ENCODE peak calls at places on chromosomes 12 and 14, in five cellular contexts. X, Y, I, F and K are unnamed samples.

GRCh38 chr12:76588881-76589565 is 29.5 kb upstream of the OSBPL8 start:
- DNase-seq in X (no peak), I (no peak), Y (no peak), F (no peak), K (no peak)

GRCh38 chr12:107337354-107338095 is 244.2 kb upstream of the CRY1 start:
- DNase-seq in F (no peak), Y (no peak), I (no peak), X (no peak), K (no peak)

GRCh38 chr12:34212651-34213050 is 190.4 kb downstream of the ALG10 start:
- DNase-seq in Y (no peak), F (no peak), I (no peak), X (no peak), K (no peak)

GRCh38 chr14:96363751-96364336 is 518 bp downstream of the GSKIP start:
- DNase-seq in I (peak; percentile 6), Y (peak; percentile 66), X (peak; percentile 77), F (peak; percentile 49), K (peak; percentile 75)

GRCh38 chr14:84108746-84109457 is 1421.0 kb upstream of the FLRT2 start:
- DNase-seq in Y (no peak), X (no peak), F (no peak), I (no peak), K (no peak)

GRCh38 chr12:14931359-14931758 is 7.0 kb downstream of the ERP27 start:
- DNase-seq in X (no peak), Y (no peak), I (no peak), F (no peak), K (no peak)

GRCh38 chr12:12562016-12562483 is 613 bp downstream of the DUSP16 start:
- DNase-seq in F (peak; percentile 51), Y (no peak), I (peak; percentile 2), X (peak; percentile 81), K (no peak)

GRCh38 chr14:69005432-69006148 is 26.5 kb upstream of the ACTN1 start:
- DNase-seq in I (no peak), Y (no peak), F (peak; percentile 84), X (peak; percentile 85), K (peak; percentile 20)

GRCh38 chr14:60116181-60116580 is 24.5 kb downstream of the PCNX4 start:
- DNase-seq in Y (no peak), F (no peak), X (no peak), I (no peak), K (no peak)

GRCh38 chr12:67517181-67517887 is 131.2 kb upstream of the DYRK2 start:
- DNase-seq in F (peak; percentile 47), Y (no peak), I (no peak), X (no peak), K (no peak)

GRCh38 chr12:77795699-77796098 is 35.0 kb upstream of the NAV3 start:
- DNase-seq in Y (no peak), X (no peak), I (no peak), F (no peak), K (no peak)

GRCh38 chr14:93688239-93688666 is 100.0 kb downstream of the PRIMA1 start:
- DNase-seq in X (peak; percentile 96), F (no peak), Y (no peak), I (no peak), K (no peak)

GRCh38 chr12:71684081-71684480 is 1.8 kb upstream of the TMEM19 start:
- DNase-seq in X (peak; percentile 16), Y (no peak), F (no peak), I (no peak), K (no peak)

GRCh38 chr12:105523164-105524057 is 192.9 kb downstream of the C12orf75 start:
- DNase-seq in F (peak; percentile 35), X (no peak), Y (no peak), I (no peak), K (no peak)

GRCh38 chr12:52920937-52921336 is 16.1 kb upstream of the KRT8 start:
- DNase-seq in Y (no peak), I (no peak), F (no peak), X (peak; percentile 96), K (no peak)

GRCh38 chr14:23114669-23115491 is 4.2 kb downstream of the CEBPE start:
- DNase-seq in I (no peak), X (no peak), F (peak; percentile 78), Y (no peak), K (no peak)

GRCh38 chr14:64828096-64828495 is 51.6 kb downstream of the SPTB start:
- DNase-seq in Y (no peak), F (no peak), X (no peak), I (no peak), K (no peak)

GRCh38 chr12:42010715-42011114 is 134.0 kb downstream of the GXYLT1 start:
- DNase-seq in F (no peak), Y (no peak), I (no peak), X (no peak), K (no peak)

GRCh38 chr12:113700943-113701342 is 229.3 kb upstream of the LHX5 start:
- DNase-seq in X (peak; percentile 89), F (peak; percentile 67), Y (no peak), I (no peak), K (no peak)

GRCh38 chr12:45324391-45324790 is 108.5 kb downstream of the ANO6 start:
- DNase-seq in I (no peak), X (no peak), Y (no peak), F (no peak), K (no peak)

GRCh38 chr12:32125455-32126084 is 18.9 kb downstream of the BICD1 start:
- DNase-seq in F (no peak), X (no peak), I (no peak), Y (no peak), K (no peak)

GRCh38 chr12:7143564-7143963 is 13.4 kb downstream of the CLSTN3 start:
- DNase-seq in I (no peak), Y (peak; percentile 49), F (no peak), X (no peak), K (no peak)

GRCh38 chr12:93813972-93814821 is 137.0 kb downstream of the CRADD start:
- DNase-seq in X (no peak), F (peak; percentile 70), I (no peak), Y (peak; percentile 89), K (peak; percentile 74)

GRCh38 chr14:38882533-38882932 is 220.5 kb downstream of the SEC23A start:
- DNase-seq in Y (no peak), F (no peak), X (no peak), I (no peak), K (no peak)

GRCh38 chr12:25320123-25321006 is 69.6 kb upstream of the KRAS start:
- DNase-seq in X (peak; percentile 49), Y (no peak), F (no peak), I (no peak), K (no peak)

GRCh38 chr14:104499784-104500496 is 79.6 kb upstream of the C14orf180 start:
- DNase-seq in I (no peak), F (peak; percentile 3), X (no peak), Y (peak; percentile 15), K (peak; percentile 34)

GRCh38 chr12:25433581-25434325 is 119.3 kb downstream of the LMNTD1 start:
- DNase-seq in F (no peak), X (peak; percentile 60), Y (no peak), I (no peak), K (no peak)

GRCh38 chr14:50726372-50727107 is 58.4 kb upstream of the SAV1 start:
- DNase-seq in Y (no peak), I (no peak), F (no peak), X (no peak), K (no peak)

GRCh38 chr12:123937707-123938600 is 34.7 kb downstream of the CCDC92 start:
- DNase-seq in F (no peak), I (no peak), X (no peak), Y (no peak), K (no peak)

GRCh38 chr12:12582895-12583303 is 20.2 kb upstream of the DUSP16 start:
- DNase-seq in Y (no peak), F (peak; percentile 40), I (no peak), X (no peak), K (no peak)

GRCh38 chr12:1528791-1529190 is 65.6 kb downstream of the FBXL14 start:
- DNase-seq in F (no peak), I (no peak), Y (no peak), X (no peak), K (no peak)

GRCh38 chr14:67517083-67517482 is 16.0 kb upstream of the PLEKHH1 start:
- DNase-seq in F (peak; percentile 51), X (peak; percentile 51), I (no peak), Y (peak; percentile 51), K (no peak)

GRCh38 chr14:55131782-55132181 is 2.7 kb downstream of the LGALS3 start:
- DNase-seq in Y (no peak), F (no peak), I (no peak), X (no peak), K (no peak)
- H3K4me3 ChIP-seq in Y (no peak overlapping the region), F (no peak overlapping the region), I (no peak overlapping the region), X (no peak overlapping the region), K (peak overlapping the region; percentile 69)

GRCh38 chr12:57203201-57203600 is 13.4 kb upstream of the NXPH4 start:
- DNase-seq in X (no peak), Y (no peak), F (no peak), I (no peak), K (no peak)
- H3K36me3 ChIP-seq in X (peaks cover 12% of the 10 kb centered on the region), Y (peaks cover 31% of the 10 kb centered on the region), F (peaks cover 96% of the 10 kb centered on the region), I (no peaks in the 10 kb centered on the region), K (no peaks in the 10 kb centered on the region)

DNA sequence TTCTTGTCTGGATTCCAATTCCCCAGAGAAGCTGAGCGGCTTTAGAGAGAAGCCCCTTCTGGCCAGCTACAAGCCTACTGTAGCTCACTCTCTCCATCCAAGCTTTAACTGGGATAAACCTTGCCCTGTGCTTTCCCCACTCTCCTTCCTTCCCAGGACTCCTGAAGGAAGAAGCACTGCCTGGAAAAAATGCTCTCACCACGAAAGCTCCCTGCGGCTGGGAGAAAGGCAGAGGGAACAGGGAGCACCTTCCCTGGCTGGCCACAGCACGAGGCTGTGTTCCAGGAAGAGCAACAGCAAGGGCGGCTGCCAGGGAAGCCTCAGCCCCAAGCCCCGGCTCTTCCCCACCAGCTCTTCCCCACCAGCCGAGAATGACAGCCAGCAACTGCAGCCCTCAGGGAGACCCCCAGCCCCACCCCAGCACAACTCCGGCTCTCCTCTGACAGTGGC is 40.8 kb upstream of the PNMA1 start:
- DNase-seq in I (no peak), X (no peak), Y (peak; percentile 60), F (no peak), K (peak; percentile 62)
- H3K4me3 ChIP-seq in I (peak overlapping the region; percentile 55), X (no peak overlapping the region), Y (no peak overlapping the region), F (no peak overlapping the region), K (peak overlapping the region; percentile 36)

GRCh38 chr12:18749381-18749957 is 11.6 kb downstream of the CAPZA3 start:
- DNase-seq in F (no peak), X (no peak), Y (no peak), I (no peak), K (no peak)

GRCh38 chr12:18752280-18752920 is 14.5 kb downstream of the CAPZA3 start:
- DNase-seq in F (peak; percentile 45), Y (no peak), I (no peak), X (peak; percentile 99), K (no peak)

GRCh38 chr12:18747960-18748359 is 10.0 kb downstream of the CAPZA3 start:
- DNase-seq in I (no peak), F (peak; percentile 29), Y (no peak), X (peak; percentile 94), K (no peak)

GRCh38 chr12:18751866-18752265 is 13.9 kb downstream of the CAPZA3 start:
- DNase-seq in F (no peak), Y (no peak), X (peak; percentile 22), I (no peak), K (no peak)

DNA sequence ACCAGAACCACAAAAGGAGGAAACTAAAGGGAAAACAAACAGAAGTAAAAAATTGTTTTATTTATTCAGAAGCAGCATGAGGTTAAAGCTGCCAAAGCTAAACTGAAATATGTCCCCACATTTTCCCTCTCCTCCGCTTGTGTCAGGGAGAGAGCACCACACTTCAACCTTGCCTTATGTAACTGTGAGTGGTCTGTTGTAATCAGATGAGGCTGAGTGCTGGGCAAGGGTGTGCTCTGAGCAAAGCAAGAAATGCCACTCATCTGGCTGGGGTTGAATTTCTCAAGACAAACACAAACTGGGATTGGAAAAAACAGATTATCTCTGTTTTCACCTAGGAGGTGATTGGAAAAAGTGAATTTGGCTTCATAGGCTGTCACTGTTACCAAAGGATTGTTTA is 12.2 kb downstream of the CAPZA3 start:
- DNase-seq in F (peak; percentile 30), I (no peak), Y (no peak), X (peak; percentile 57), K (no peak)
- H3K36me3 ChIP-seq in F (no peaks in the 10 kb centered on the region), I (no peaks in the 10 kb centered on the region), Y (no peaks in the 10 kb centered on the region), X (no peaks in the 10 kb centered on the region), K (no peaks in the 10 kb centered on the region)